ENCODE peak calls at places on chromosomes 13 and 19, in five cellular contexts. One of them, this sample, is unnamed.

GRCh38 chr13:112931028-112931934 is 37.7 kb upstream of the MCF2L start:
- DNase-seq in psoas muscle: no peak
- DNase-seq in putamen: no peak
- DNase-seq in WTC11: peak; percentile 50
- DNase-seq in mucosa of gallbladder: peak; percentile 78
- DNase-seq in this sample: peak; percentile 77

GRCh38 chr13:95677564-95678386 is 836 bp downstream of the DNAJC3 start:
- DNase-seq in putamen: peak; percentile 24
- DNase-seq in WTC11: peak; percentile 43
- DNase-seq in psoas muscle: no peak
- DNase-seq in mucosa of gallbladder: no peak
- DNase-seq in this sample: no peak

GRCh38 chr13:28059214-28059613 is 41.2 kb downstream of the FLT3 start:
- DNase-seq in WTC11: peak; percentile 65
- DNase-seq in putamen: no peak
- DNase-seq in psoas muscle: no peak
- DNase-seq in mucosa of gallbladder: peak; percentile 17
- DNase-seq in this sample: peak; percentile 10

GRCh38 chr13:80881495-80882482 is 540.9 kb upstream of the SPRY2 start:
- DNase-seq in WTC11: no peak
- DNase-seq in putamen: no peak
- DNase-seq in mucosa of gallbladder: no peak
- DNase-seq in psoas muscle: no peak
- DNase-seq in this sample: no peak

GRCh38 chr13:77042566-77043177 is 15.7 kb upstream of the FBXL3 start:
- DNase-seq in psoas muscle: no peak
- DNase-seq in WTC11: no peak
- DNase-seq in putamen: no peak
- DNase-seq in mucosa of gallbladder: no peak
- DNase-seq in this sample: no peak

GRCh38 chr13:19183676-19184075 is 2.1 kb upstream of the TUBA3C start:
- DNase-seq in WTC11: no peak
- DNase-seq in psoas muscle: no peak
- DNase-seq in mucosa of gallbladder: no peak
- DNase-seq in putamen: no peak
- DNase-seq in this sample: no peak

GRCh38 chr19:50820549-50821247 is 2.9 kb downstream of the KLK1 start:
- DNase-seq in mucosa of gallbladder: no peak
- DNase-seq in WTC11: no peak
- DNase-seq in psoas muscle: no peak
- DNase-seq in putamen: no peak
- DNase-seq in this sample: peak; percentile 69

GRCh38 chr19:38932425-38933179 is 1.9 kb downstream of the MRPS12 start:
- DNase-seq in mucosa of gallbladder: no peak
- DNase-seq in WTC11: peak; percentile 44
- DNase-seq in psoas muscle: no peak
- DNase-seq in putamen: no peak
- DNase-seq in this sample: peak; percentile 50

GRCh38 chr13:34647379-34647778 is 294.7 kb upstream of the NBEA start:
- DNase-seq in putamen: no peak
- DNase-seq in psoas muscle: no peak
- DNase-seq in mucosa of gallbladder: no peak
- DNase-seq in WTC11: no peak
- DNase-seq in this sample: no peak

GRCh38 chr13:46698015-46698414 is 98.9 kb downstream of the ESD start:
- DNase-seq in putamen: no peak
- DNase-seq in WTC11: no peak
- DNase-seq in psoas muscle: peak; percentile 53
- DNase-seq in mucosa of gallbladder: peak; percentile 33
- DNase-seq in this sample: no peak

GRCh38 chr13:36847541-36848045 is 28.6 kb downstream of the RFXAP start:
- DNase-seq in WTC11: no peak
- DNase-seq in mucosa of gallbladder: no peak
- DNase-seq in psoas muscle: no peak
- DNase-seq in putamen: no peak
- DNase-seq in this sample: no peak

GRCh38 chr13:69319659-69320058 is 788.0 kb upstream of the ATXN8OS start:
- DNase-seq in mucosa of gallbladder: no peak
- DNase-seq in psoas muscle: no peak
- DNase-seq in WTC11: no peak
- DNase-seq in putamen: no peak
- DNase-seq in this sample: no peak

GRCh38 chr13:40340368-40341085 is 325.9 kb downstream of the FOXO1 start:
- DNase-seq in mucosa of gallbladder: no peak
- DNase-seq in WTC11: no peak
- DNase-seq in psoas muscle: no peak
- DNase-seq in putamen: no peak
- DNase-seq in this sample: no peak

GRCh38 chr13:105412171-105412570 is 1123.3 kb downstream of the EFNB2 start:
- DNase-seq in mucosa of gallbladder: no peak
- DNase-seq in psoas muscle: no peak
- DNase-seq in putamen: no peak
- DNase-seq in WTC11: no peak
- DNase-seq in this sample: no peak

GRCh38 chr19:2969104-2969504 is 8.3 kb upstream of the TLE6 start:
- DNase-seq in WTC11: no peak
- DNase-seq in mucosa of gallbladder: peak; percentile 59
- DNase-seq in psoas muscle: no peak
- DNase-seq in putamen: no peak
- DNase-seq in this sample: peak; percentile 90

GRCh38 chr13:111393221-111393790 is 72.9 kb downstream of the TEX29 start:
- DNase-seq in mucosa of gallbladder: no peak
- DNase-seq in putamen: no peak
- DNase-seq in WTC11: no peak
- DNase-seq in psoas muscle: no peak
- DNase-seq in this sample: no peak

GRCh38 chr13:108070491-108070890 is 144.8 kb downstream of the LIG4 start:
- DNase-seq in mucosa of gallbladder: no peak
- DNase-seq in putamen: peak; percentile 18
- DNase-seq in WTC11: no peak
- DNase-seq in psoas muscle: no peak
- DNase-seq in this sample: no peak

GRCh38 chr13:109246001-109246400 is 540.4 kb downstream of the IRS2 start:
- DNase-seq in psoas muscle: no peak
- DNase-seq in mucosa of gallbladder: no peak
- DNase-seq in putamen: no peak
- DNase-seq in WTC11: no peak
- DNase-seq in this sample: no peak

GRCh38 chr13:36872621-36873020 is 47.4 kb downstream of the SMAD9 start:
- DNase-seq in mucosa of gallbladder: no peak
- DNase-seq in WTC11: peak; percentile 23
- DNase-seq in psoas muscle: peak; percentile 26
- DNase-seq in putamen: no peak
- DNase-seq in this sample: no peak

GRCh38 chr13:27851481-27851880 is 59.2 kb downstream of the GSX1 start:
- DNase-seq in putamen: no peak
- DNase-seq in mucosa of gallbladder: no peak
- DNase-seq in WTC11: no peak
- DNase-seq in psoas muscle: no peak
- DNase-seq in this sample: no peak

GRCh38 chr13:70253411-70253810 is 145.2 kb upstream of the KLHL1 start:
- DNase-seq in mucosa of gallbladder: no peak
- DNase-seq in psoas muscle: no peak
- DNase-seq in putamen: no peak
- DNase-seq in WTC11: no peak
- DNase-seq in this sample: no peak

GRCh38 chr13:50129065-50129922 is 114.0 kb downstream of the KCNRG start:
- DNase-seq in putamen: no peak
- DNase-seq in mucosa of gallbladder: no peak
- DNase-seq in psoas muscle: peak; percentile 65
- DNase-seq in WTC11: no peak
- DNase-seq in this sample: no peak

GRCh38 chr13:94705081-94705751 is 7.1 kb downstream of the SOX21 start:
- DNase-seq in putamen: no peak
- DNase-seq in psoas muscle: no peak
- DNase-seq in mucosa of gallbladder: no peak
- DNase-seq in WTC11: peak; percentile 48
- DNase-seq in this sample: no peak

GRCh38 chr19:55457683-55458457 is 3.6 kb downstream of the ISOC2 start:
- DNase-seq in putamen: no peak
- DNase-seq in WTC11: no peak
- DNase-seq in mucosa of gallbladder: no peak
- DNase-seq in psoas muscle: no peak
- DNase-seq in this sample: no peak

GRCh38 chr19:7505682-7506384 is 10.1 kb upstream of the ZNF358 start:
- DNase-seq in mucosa of gallbladder: no peak
- DNase-seq in WTC11: peak; percentile 88
- DNase-seq in psoas muscle: no peak
- DNase-seq in putamen: no peak
- DNase-seq in this sample: no peak

GRCh38 chr19:5080030-5080644 is 111.2 kb downstream of the KDM4B start:
- DNase-seq in psoas muscle: no peak
- DNase-seq in mucosa of gallbladder: no peak
- DNase-seq in putamen: no peak
- DNase-seq in WTC11: no peak
- DNase-seq in this sample: peak; percentile 68

GRCh38 chr13:49302817-49303216 is 55.1 kb downstream of the CDADC1 start:
- DNase-seq in putamen: no peak
- DNase-seq in WTC11: no peak
- DNase-seq in mucosa of gallbladder: no peak
- DNase-seq in psoas muscle: no peak
- DNase-seq in this sample: no peak

GRCh38 chr19:52600639-52601024 is 30.5 kb downstream of the ZNF701 start:
- DNase-seq in psoas muscle: peak; percentile 32
- DNase-seq in mucosa of gallbladder: no peak
- DNase-seq in WTC11: peak; percentile 56
- DNase-seq in putamen: no peak
- DNase-seq in this sample: no peak

GRCh38 chr13:90872491-90873025 is 474.9 kb upstream of the MIR17HG start:
- DNase-seq in psoas muscle: no peak
- DNase-seq in WTC11: no peak
- DNase-seq in putamen: no peak
- DNase-seq in mucosa of gallbladder: no peak
- DNase-seq in this sample: no peak

GRCh38 chr19:14248578-14249011 is 42.6 kb upstream of the ADGRL1 start:
- DNase-seq in putamen: peak; percentile 74
- DNase-seq in psoas muscle: no peak
- DNase-seq in WTC11: peak; percentile 90
- DNase-seq in mucosa of gallbladder: no peak
- DNase-seq in this sample: peak; percentile 88

GRCh38 chr19:33815410-33816340 is 19.0 kb downstream of the KCTD15 start:
- DNase-seq in mucosa of gallbladder: no peak
- DNase-seq in WTC11: no peak
- DNase-seq in psoas muscle: no peak
- DNase-seq in putamen: no peak
- DNase-seq in this sample: no peak

GRCh38 chr13:37960427-37960826 is 90.9 kb upstream of the TRPC4 start:
- DNase-seq in mucosa of gallbladder: no peak
- DNase-seq in WTC11: no peak
- DNase-seq in psoas muscle: no peak
- DNase-seq in putamen: no peak
- DNase-seq in this sample: no peak

GRCh38 chr19:17125728-17126677 is 50.4 kb downstream of the MYO9B start:
- DNase-seq in mucosa of gallbladder: peak; percentile 48
- DNase-seq in WTC11: no peak
- DNase-seq in putamen: peak; percentile 42
- DNase-seq in psoas muscle: peak; percentile 66
- DNase-seq in this sample: peak; percentile 86

GRCh38 chr19:51311388-51312257 is at the start of gene IGLON5:
- DNase-seq in mucosa of gallbladder: no peak
- DNase-seq in WTC11: peak; percentile 72
- DNase-seq in psoas muscle: no peak
- DNase-seq in putamen: no peak
- DNase-seq in this sample: peak; percentile 29

GRCh38 chr13:33135097-33135496 is 118.9 kb downstream of the KL start:
- DNase-seq in putamen: no peak
- DNase-seq in WTC11: no peak
- DNase-seq in mucosa of gallbladder: no peak
- DNase-seq in psoas muscle: no peak
- DNase-seq in this sample: no peak

This sample was measured in SK-N-DZ.